ENCODE peak calls at places on chromosomes 1 and 21, in ten cellular contexts. One of them, this sample, is unnamed.

GRCh38 chr1:82279241-82279640 is 478.5 kb downstream of the ADGRL2 start:
- DNase-seq in OCI-M1: no peak
- DNase-seq in stimulated activated CD4-positive, alpha-beta T cell treated with anti-CD3 and anti-CD28 coated beads, Interleukin-15, amount 100 ng/mL, for 1 hour: no peak
- DNase-seq in IMR-90: no peak
- DNase-seq in stimulated activated CD8-positive, alpha-beta memory T cell treated with anti-CD3 and anti-CD28 coated beads, Interleukin-7, amount 100 ng/mL, for 48 hours: no peak
- DNase-seq in iris pigment epithelial cell: no peak
- DNase-seq in Daoy: no peak
- DNase-seq in M059J: no peak
- DNase-seq in epithelial cell of esophagus: no peak
- DNase-seq in left kidney: no peak
- DNase-seq in this sample: no peak

GRCh38 chr21:31999810-32000468 is 127.1 kb downstream of the HUNK start:
- DNase-seq in OCI-M1: no peak
- DNase-seq in stimulated activated CD4-positive, alpha-beta T cell treated with anti-CD3 and anti-CD28 coated beads, Interleukin-15, amount 100 ng/mL, for 1 hour: no peak
- DNase-seq in IMR-90: no peak
- DNase-seq in stimulated activated CD8-positive, alpha-beta memory T cell treated with anti-CD3 and anti-CD28 coated beads, Interleukin-7, amount 100 ng/mL, for 48 hours: no peak
- DNase-seq in iris pigment epithelial cell: no peak
- DNase-seq in Daoy: no peak
- DNase-seq in M059J: no peak
- DNase-seq in epithelial cell of esophagus: no peak
- DNase-seq in left kidney: no peak
- DNase-seq in this sample: no peak

GRCh38 chr1:183417691-183418491 is at the start of gene NMNAT2:
- DNase-seq in OCI-M1: no peak
- DNase-seq in stimulated activated CD4-positive, alpha-beta T cell treated with anti-CD3 and anti-CD28 coated beads, Interleukin-15, amount 100 ng/mL, for 1 hour: no peak
- DNase-seq in IMR-90: peak
- DNase-seq in stimulated activated CD8-positive, alpha-beta memory T cell treated with anti-CD3 and anti-CD28 coated beads, Interleukin-7, amount 100 ng/mL, for 48 hours: no peak
- DNase-seq in iris pigment epithelial cell: peak
- DNase-seq in Daoy: peak
- DNase-seq in M059J: peak
- DNase-seq in epithelial cell of esophagus: peak
- DNase-seq in left kidney: peak
- DNase-seq in this sample: peak

GRCh38 chr1:10217748-10218441 is 7.5 kb downstream of the KIF1B start:
- DNase-seq in OCI-M1: no peak
- DNase-seq in stimulated activated CD4-positive, alpha-beta T cell treated with anti-CD3 and anti-CD28 coated beads, Interleukin-15, amount 100 ng/mL, for 1 hour: no peak
- DNase-seq in IMR-90: no peak
- DNase-seq in stimulated activated CD8-positive, alpha-beta memory T cell treated with anti-CD3 and anti-CD28 coated beads, Interleukin-7, amount 100 ng/mL, for 48 hours: no peak
- DNase-seq in iris pigment epithelial cell: peak
- DNase-seq in Daoy: peak
- DNase-seq in M059J: peak
- DNase-seq in epithelial cell of esophagus: no peak
- DNase-seq in left kidney: peak
- DNase-seq in this sample: no peak

GRCh38 chr1:225688345-225688744 is 35.4 kb upstream of the ENAH start:
- DNase-seq in OCI-M1: no peak
- DNase-seq in stimulated activated CD4-positive, alpha-beta T cell treated with anti-CD3 and anti-CD28 coated beads, Interleukin-15, amount 100 ng/mL, for 1 hour: no peak
- DNase-seq in IMR-90: no peak
- DNase-seq in stimulated activated CD8-positive, alpha-beta memory T cell treated with anti-CD3 and anti-CD28 coated beads, Interleukin-7, amount 100 ng/mL, for 48 hours: no peak
- DNase-seq in iris pigment epithelial cell: no peak
- DNase-seq in Daoy: no peak
- DNase-seq in M059J: no peak
- DNase-seq in epithelial cell of esophagus: no peak
- DNase-seq in left kidney: no peak
- DNase-seq in this sample: no peak

GRCh38 chr1:21839337-21840037 is 27.4 kb downstream of the LDLRAD2 start:
- DNase-seq in OCI-M1: no peak
- DNase-seq in stimulated activated CD4-positive, alpha-beta T cell treated with anti-CD3 and anti-CD28 coated beads, Interleukin-15, amount 100 ng/mL, for 1 hour: no peak
- DNase-seq in IMR-90: no peak
- DNase-seq in stimulated activated CD8-positive, alpha-beta memory T cell treated with anti-CD3 and anti-CD28 coated beads, Interleukin-7, amount 100 ng/mL, for 48 hours: no peak
- DNase-seq in iris pigment epithelial cell: no peak
- DNase-seq in Daoy: no peak
- DNase-seq in M059J: no peak
- DNase-seq in epithelial cell of esophagus: no peak
- DNase-seq in left kidney: no peak
- DNase-seq in this sample: no peak

GRCh38 chr1:58497499-58497898 is 49.0 kb downstream of the OMA1 start:
- DNase-seq in OCI-M1: peak
- DNase-seq in stimulated activated CD4-positive, alpha-beta T cell treated with anti-CD3 and anti-CD28 coated beads, Interleukin-15, amount 100 ng/mL, for 1 hour: no peak
- DNase-seq in IMR-90: no peak
- DNase-seq in stimulated activated CD8-positive, alpha-beta memory T cell treated with anti-CD3 and anti-CD28 coated beads, Interleukin-7, amount 100 ng/mL, for 48 hours: no peak
- DNase-seq in iris pigment epithelial cell: no peak
- DNase-seq in Daoy: no peak
- DNase-seq in M059J: no peak
- DNase-seq in epithelial cell of esophagus: no peak
- DNase-seq in left kidney: no peak
- DNase-seq in this sample: no peak

GRCh38 chr1:21342961-21343838 is 52.9 kb upstream of the ECE1 start:
- DNase-seq in OCI-M1: no peak
- DNase-seq in stimulated activated CD4-positive, alpha-beta T cell treated with anti-CD3 and anti-CD28 coated beads, Interleukin-15, amount 100 ng/mL, for 1 hour: no peak
- DNase-seq in IMR-90: no peak
- DNase-seq in stimulated activated CD8-positive, alpha-beta memory T cell treated with anti-CD3 and anti-CD28 coated beads, Interleukin-7, amount 100 ng/mL, for 48 hours: peak
- DNase-seq in iris pigment epithelial cell: no peak
- DNase-seq in Daoy: no peak
- DNase-seq in M059J: no peak
- DNase-seq in epithelial cell of esophagus: no peak
- DNase-seq in left kidney: no peak
- DNase-seq in this sample: no peak

GRCh38 chr1:26998319-26999300 is 5.1 kb downstream of the TRNP1 start:
- DNase-seq in OCI-M1: no peak
- DNase-seq in stimulated activated CD4-positive, alpha-beta T cell treated with anti-CD3 and anti-CD28 coated beads, Interleukin-15, amount 100 ng/mL, for 1 hour: no peak
- DNase-seq in IMR-90: peak
- DNase-seq in stimulated activated CD8-positive, alpha-beta memory T cell treated with anti-CD3 and anti-CD28 coated beads, Interleukin-7, amount 100 ng/mL, for 48 hours: no peak
- DNase-seq in iris pigment epithelial cell: no peak
- DNase-seq in Daoy: peak
- DNase-seq in M059J: peak
- DNase-seq in epithelial cell of esophagus: peak
- DNase-seq in left kidney: no peak
- DNase-seq in this sample: no peak